ENCODE peak calls at places on chromosomes 11 and 22, in six cellular contexts. G, X, Q, O, R and Z are unnamed samples. For H3K4me1 and H3K9me2, the result is how much of the 10 kb centered on the place peaks cover.

GRCh38 chr11:112161012-112161411 is 2.9 kb downstream of the IL18 start:
- DNase-seq in X (no peak), R (no peak), G (peak), O (no peak), Q (no peak), Z (no peak)

GRCh38 chr11:133919330-133920108 is 37.2 kb downstream of the IGSF9B start:
- DNase-seq in X (no peak), O (no peak), R (no peak), G (no peak), Q (no peak), Z (no peak)

GRCh38 chr22:22060200-22061084 is 77.9 kb upstream of the TOP3B start:
- DNase-seq in X (peak), Q (peak), G (peak), O (peak), R (peak), Z (peak)

GRCh38 chr11:113997473-113997872 is 22.6 kb downstream of the HTR3A start:
- DNase-seq in X (no peak), R (no peak), G (no peak), Q (no peak), O (no peak), Z (no peak)

GRCh38 chr11:8022876-8023275 is 35.7 kb downstream of the EIF3F start:
- DNase-seq in O (no peak), X (no peak), R (no peak), G (no peak), Q (no peak), Z (no peak)

GRCh38 chr22:48937032-48937639 is 890.5 kb downstream of the BRD1 start:
- DNase-seq in X (no peak), R (no peak), Q (no peak), O (no peak), G (no peak), Z (no peak)

GRCh38 chr22:42907404-42908081 is 50.5 kb upstream of the ARFGAP3 start:
- DNase-seq in O (no peak), G (peak), R (no peak), X (no peak), Q (no peak), Z (no peak)

GRCh38 chr11:325796-326591 is 5.3 kb upstream of the IFITM3 start:
- DNase-seq in G (no peak), O (no peak), R (no peak), Q (no peak), X (no peak), Z (no peak)

GRCh38 chr11:126138636-126139540 is 72.6 kb downstream of the RPUSD4 start:
- DNase-seq in O (no peak), X (no peak), G (no peak), Q (no peak), R (no peak), Z (no peak)

GRCh38 chr11:64687641-64688533 is 35.1 kb downstream of the NRXN2 start:
- DNase-seq in G (no peak), R (no peak), Q (no peak), O (no peak), X (no peak), Z (no peak)

GRCh38 chr11:218815-219593 is 11.5 kb downstream of the RIC8A start:
- DNase-seq in Q (no peak), G (no peak), O (no peak), X (no peak), R (no peak), Z (no peak)

GRCh38 chr11:116605543-116605942 is 167.2 kb downstream of the BUD13 start:
- DNase-seq in X (no peak), Q (peak), R (peak), O (peak), G (peak), Z (peak)

GRCh38 chr22:30695871-30696655 is 1.4 kb downstream of the OSBP2 start:
- DNase-seq in R (no peak), Q (no peak), G (no peak), X (no peak), O (no peak), Z (no peak)

GRCh38 chr11:122836916-122837315 is 1.4 kb upstream of the CRTAM start:
- DNase-seq in X (no peak), Q (no peak), R (no peak), G (no peak), O (no peak), Z (no peak)

GRCh38 chr22:34080501-34080900 is 160.2 kb upstream of the LARGE1 start:
- DNase-seq in O (no peak), R (no peak), X (no peak), G (no peak), Q (no peak), Z (no peak)

GRCh38 chr11:95084509-95084908 is 5.1 kb upstream of the ENDOD1 start:
- DNase-seq in Q (no peak), O (no peak), R (no peak), G (peak), X (no peak), Z (no peak)

GRCh38 chr11:114970908-114971645 is 292.8 kb downstream of the NXPE2 start:
- DNase-seq in Q (no peak), O (no peak), G (no peak), X (no peak), R (no peak), Z (no peak)

GRCh38 chr11:35043933-35044332 is 95.0 kb upstream of the CD44 start:
- DNase-seq in X (no peak), G (no peak), O (no peak), Q (no peak), R (no peak), Z (no peak)

GRCh38 chr22:20211997-20212753 is 55.9 kb downstream of the RTN4R start:
- DNase-seq in X (peak), R (peak), G (no peak), Q (no peak), O (peak), Z (no peak)

GRCh38 chr11:116366980-116367640 is 405.7 kb downstream of the BUD13 start:
- DNase-seq in R (no peak), X (peak), G (no peak), Q (no peak), O (no peak), Z (peak)

GRCh38 chr11:128474036-128474874 is 113.1 kb downstream of the ETS1 start:
- DNase-seq in G (peak), O (no peak), Q (peak), R (no peak), X (no peak), Z (no peak)

GRCh38 chr22:19880786-19881569 is 26.3 kb upstream of the GNB1L start:
- DNase-seq in G (peak), Q (no peak), X (peak), R (no peak), O (peak), Z (peak)

GRCh38 chr11:6638437-6638836 is 17.2 kb downstream of the DCHS1 start:
- DNase-seq in O (no peak), R (no peak), X (no peak), G (no peak), Q (no peak), Z (no peak)

GRCh38 chr22:29144786-29145160 is 60.9 kb upstream of the EMID1 start:
- DNase-seq in R (no peak), Q (no peak), X (no peak), G (no peak), O (no peak), Z (no peak)

GRCh38 chr22:20803696-20804324 is 29.9 kb downstream of the SERPIND1 start:
- DNase-seq in Q (peak), X (peak), G (peak), O (peak), R (no peak), Z (peak)

GRCh38 chr11:74678591-74679512 is 52.4 kb downstream of the CHRDL2 start:
- DNase-seq in X (no peak), O (no peak), R (no peak), G (peak), Q (no peak), Z (no peak)

GRCh38 chr11:44371706-44372105 is 61.8 kb upstream of the ALX4 start:
- DNase-seq in O (no peak), G (no peak), R (no peak), X (no peak), Q (no peak), Z (no peak)

GRCh38 chr11:68784653-68785052 is 33.3 kb upstream of the TESMIN start:
- DNase-seq in X (no peak), R (no peak), Q (no peak), O (no peak), G (no peak), Z (no peak)
- H2AFZ ChIP-seq in X (no peak), R (no peak), Q (no peak), O (no peak), G (no peak), Z (no peak)

DNA sequence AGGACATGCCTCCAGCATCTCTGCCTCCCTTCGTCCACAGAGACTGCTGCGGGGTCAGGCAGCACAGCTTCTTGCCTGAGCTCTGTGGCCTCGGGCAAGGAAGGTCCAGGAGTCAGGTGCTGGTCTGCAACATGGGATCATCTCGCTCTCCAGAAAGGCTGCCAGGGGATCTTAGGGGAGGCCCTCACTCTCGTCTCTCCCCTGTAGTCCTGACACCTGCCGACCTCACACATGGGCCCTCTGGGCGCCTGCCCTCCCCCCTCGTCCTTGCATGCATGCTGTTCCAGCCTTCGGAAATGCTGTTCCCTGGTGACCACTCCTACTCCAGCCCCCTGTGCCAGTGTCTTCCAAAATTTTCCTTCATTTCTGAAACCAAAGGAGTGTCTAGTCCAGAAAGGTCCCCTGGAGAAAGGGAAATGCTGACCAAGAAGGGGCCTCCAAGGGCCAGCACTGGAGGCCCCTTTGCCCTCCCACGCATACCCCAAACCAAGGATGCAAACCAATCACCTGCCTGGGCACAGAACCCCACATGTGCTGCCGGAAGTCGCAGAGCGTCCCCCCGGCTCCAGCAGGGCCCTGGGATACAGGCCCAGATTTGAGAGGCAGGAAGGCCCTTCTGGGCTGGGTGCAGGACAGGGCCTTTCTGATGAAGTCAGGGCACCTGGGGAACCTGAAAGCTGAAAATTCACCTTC is 41.0 kb downstream of the IGF2 start:
- DNase-seq in X (no peak), Q (no peak), R (no peak), O (no peak), G (no peak), Z (no peak)
- H3K4me1 ChIP-seq in X (under half), Q (under half), R (under half), O (under half), G (under half), Z (under half)

GRCh38 chr22:50656122-50657070 is 16.2 kb upstream of the SHANK3 start:
- DNase-seq in G (peak), R (no peak), Q (no peak), O (no peak), X (peak), Z (no peak)
- H3K9me2 ChIP-seq in G (under half), R (under half), Q (under half), O (under half), X (under half), Z (under half)

GRCh38 chr22:35593885-35594470 is 23.2 kb downstream of the MB start:
- DNase-seq in O (no peak), R (no peak), X (no peak), Q (no peak), G (no peak), Z (no peak)

GRCh38 chr22:35593071-35593884 is 23.9 kb downstream of the MB start:
- DNase-seq in Q (no peak), G (no peak), X (no peak), O (no peak), R (no peak), Z (no peak)

GRCh38 chr22:35590634-35591295 is 26.4 kb downstream of the MB start:
- DNase-seq in Q (no peak), R (no peak), O (no peak), X (no peak), G (no peak), Z (no peak)

GRCh38 chr22:35592418-35592967 is 24.6 kb downstream of the MB start:
- DNase-seq in G (no peak), O (no peak), Q (no peak), X (no peak), R (no peak), Z (no peak)

GRCh38 chr22:35591696-35592417 is 25.3 kb downstream of the MB start:
- DNase-seq in G (no peak), R (no peak), O (no peak), X (no peak), Q (no peak), Z (no peak)
- H2AFZ ChIP-seq in G (no peak), R (no peak), O (no peak), X (no peak), Q (no peak), Z (no peak)

DNA sequence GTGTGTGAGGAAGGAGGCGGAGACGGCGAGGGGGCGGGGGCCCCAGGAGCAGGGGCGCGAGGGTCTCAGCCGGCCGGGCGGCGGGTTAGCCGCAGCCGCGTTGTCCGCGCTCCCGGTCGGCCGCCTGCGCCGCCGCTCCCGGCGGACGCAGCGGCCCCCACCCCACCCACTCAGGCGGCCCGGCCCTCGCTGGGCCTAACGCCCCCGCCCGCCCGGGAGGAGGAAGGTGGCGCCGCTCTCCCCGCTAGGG is at the start of gene FCHSD2:
- DNase-seq in X (no peak), O (no peak), G (no peak), R (no peak), Q (no peak), Z (no peak)
- H3K4me1 ChIP-seq in X (under half), O (under half), G (under half), R (under half), Q (half or more), Z (under half)

DNA sequence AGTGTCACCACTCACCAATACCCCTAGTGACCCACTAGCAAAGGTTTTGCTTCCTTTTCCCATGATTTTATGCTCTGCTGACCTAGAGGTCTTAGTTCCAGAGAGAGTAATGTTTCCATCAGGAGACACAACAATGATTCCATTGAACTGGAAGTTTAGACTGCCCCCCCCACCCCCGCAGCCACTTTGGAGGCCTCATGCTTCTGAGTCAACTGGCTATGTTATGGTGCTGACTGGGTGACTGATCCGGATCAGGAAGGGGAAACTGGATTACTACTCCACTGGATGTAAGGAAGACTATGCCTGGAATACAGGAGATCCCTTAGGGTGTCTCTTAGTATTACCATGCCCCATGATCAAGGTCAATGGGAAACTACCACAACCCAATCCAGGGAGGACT is 633.6 kb downstream of the OPCML start:
- DNase-seq in G (no peak), X (no peak), R (no peak), Q (no peak), O (no peak), Z (no peak)
- H3K9me2 ChIP-seq in G (under half), X (under half), R (under half), Q (under half), O (under half), Z (under half)